ENCODE peak calls at places on chromosomes 16 and 17, in five cellular contexts. One of them, this sample, is unnamed.

GRCh38 chr17:18173740-18174139 is 9.9 kb upstream of the ALKBH5 start:
- DNase-seq in NCI-H226: no peak
- DNase-seq in activated T-helper 9 cell treated with anti-CD3 and anti-CD28 coated beads, Interleukin-2, amount 50 U/mL, for 16 hours: no peak
- DNase-seq in T47D: no peak
- DNase-seq in NCI-H460: no peak
- DNase-seq in this sample: no peak

GRCh38 chr17:36934759-36935630 is 2.3 kb upstream of the LHX1 start:
- DNase-seq in T47D: no peak
- DNase-seq in NCI-H460: no peak
- DNase-seq in NCI-H226: no peak
- DNase-seq in activated T-helper 9 cell treated with anti-CD3 and anti-CD28 coated beads, Interleukin-2, amount 50 U/mL, for 16 hours: no peak
- DNase-seq in this sample: no peak

GRCh38 chr16:15443753-15444152 is 9.4 kb downstream of the BMERB1 start:
- DNase-seq in activated T-helper 9 cell treated with anti-CD3 and anti-CD28 coated beads, Interleukin-2, amount 50 U/mL, for 16 hours: no peak
- DNase-seq in NCI-H460: no peak
- DNase-seq in T47D: no peak
- DNase-seq in NCI-H226: no peak
- DNase-seq in this sample: no peak

GRCh38 chr17:51439395-51440229 is 179.3 kb downstream of the UTP18 start:
- DNase-seq in NCI-H460: no peak
- DNase-seq in T47D: no peak
- DNase-seq in NCI-H226: no peak
- DNase-seq in activated T-helper 9 cell treated with anti-CD3 and anti-CD28 coated beads, Interleukin-2, amount 50 U/mL, for 16 hours: no peak
- DNase-seq in this sample: no peak

GRCh38 chr17:3037259-3037658 is 26.1 kb downstream of the OR1D5 start:
- DNase-seq in NCI-H226: no peak
- DNase-seq in activated T-helper 9 cell treated with anti-CD3 and anti-CD28 coated beads, Interleukin-2, amount 50 U/mL, for 16 hours: no peak
- DNase-seq in T47D: no peak
- DNase-seq in NCI-H460: no peak
- DNase-seq in this sample: no peak

GRCh38 chr16:78783570-78784079 is 684.2 kb downstream of the WWOX start:
- DNase-seq in NCI-H460: no peak
- DNase-seq in T47D: no peak
- DNase-seq in NCI-H226: no peak
- DNase-seq in activated T-helper 9 cell treated with anti-CD3 and anti-CD28 coated beads, Interleukin-2, amount 50 U/mL, for 16 hours: no peak
- DNase-seq in this sample: no peak

GRCh38 chr17:36506831-36507230 is 20.4 kb downstream of the ZNHIT3 start:
- DNase-seq in T47D: no peak
- DNase-seq in NCI-H460: no peak
- DNase-seq in activated T-helper 9 cell treated with anti-CD3 and anti-CD28 coated beads, Interleukin-2, amount 50 U/mL, for 16 hours: no peak
- DNase-seq in NCI-H226: no peak
- DNase-seq in this sample: no peak

GRCh38 chr16:12341966-12342365 is 365.4 kb downstream of the SNX29 start:
- DNase-seq in activated T-helper 9 cell treated with anti-CD3 and anti-CD28 coated beads, Interleukin-2, amount 50 U/mL, for 16 hours: no peak
- DNase-seq in NCI-H460: no peak
- DNase-seq in NCI-H226: no peak
- DNase-seq in T47D: no peak
- DNase-seq in this sample: no peak

GRCh38 chr17:57739402-57740224 is 5.5 kb downstream of the CCDC182 start:
- DNase-seq in T47D: no peak
- DNase-seq in activated T-helper 9 cell treated with anti-CD3 and anti-CD28 coated beads, Interleukin-2, amount 50 U/mL, for 16 hours: no peak
- DNase-seq in NCI-H226: peak
- DNase-seq in NCI-H460: no peak
- DNase-seq in this sample: no peak

GRCh38 chr17:76972046-76972641 is 103.9 kb downstream of the MGAT5B start:
- DNase-seq in T47D: no peak
- DNase-seq in NCI-H460: no peak
- DNase-seq in activated T-helper 9 cell treated with anti-CD3 and anti-CD28 coated beads, Interleukin-2, amount 50 U/mL, for 16 hours: no peak
- DNase-seq in NCI-H226: no peak
- DNase-seq in this sample: no peak

GRCh38 chr17:60231234-60231633 is 81.5 kb downstream of the CA4 start:
- DNase-seq in NCI-H226: peak
- DNase-seq in NCI-H460: peak
- DNase-seq in T47D: peak
- DNase-seq in activated T-helper 9 cell treated with anti-CD3 and anti-CD28 coated beads, Interleukin-2, amount 50 U/mL, for 16 hours: no peak
- DNase-seq in this sample: no peak

GRCh38 chr16:67100569-67101300 is 9.0 kb upstream of the PHAF1 start:
- DNase-seq in NCI-H226: no peak
- DNase-seq in activated T-helper 9 cell treated with anti-CD3 and anti-CD28 coated beads, Interleukin-2, amount 50 U/mL, for 16 hours: no peak
- DNase-seq in T47D: peak
- DNase-seq in NCI-H460: peak
- DNase-seq in this sample: no peak

GRCh38 chr17:15894913-15895658 is 49.8 kb upstream of the ADORA2B start:
- DNase-seq in T47D: no peak
- DNase-seq in activated T-helper 9 cell treated with anti-CD3 and anti-CD28 coated beads, Interleukin-2, amount 50 U/mL, for 16 hours: no peak
- DNase-seq in NCI-H226: no peak
- DNase-seq in NCI-H460: no peak
- DNase-seq in this sample: no peak

GRCh38 chr17:61294777-61295176 is 104.9 kb upstream of the TBX2 start:
- DNase-seq in NCI-H460: peak
- DNase-seq in NCI-H226: no peak
- DNase-seq in activated T-helper 9 cell treated with anti-CD3 and anti-CD28 coated beads, Interleukin-2, amount 50 U/mL, for 16 hours: no peak
- DNase-seq in T47D: no peak
- DNase-seq in this sample: no peak

GRCh38 chr17:72381597-72382397 is 261.0 kb downstream of the SOX9 start:
- DNase-seq in NCI-H226: no peak
- DNase-seq in activated T-helper 9 cell treated with anti-CD3 and anti-CD28 coated beads, Interleukin-2, amount 50 U/mL, for 16 hours: no peak
- DNase-seq in NCI-H460: no peak
- DNase-seq in T47D: no peak
- DNase-seq in this sample: no peak

GRCh38 chr17:82822281-82822680 is 17.5 kb downstream of the ZNF750 start:
- DNase-seq in T47D: no peak
- DNase-seq in NCI-H460: no peak
- DNase-seq in NCI-H226: no peak
- DNase-seq in activated T-helper 9 cell treated with anti-CD3 and anti-CD28 coated beads, Interleukin-2, amount 50 U/mL, for 16 hours: no peak
- DNase-seq in this sample: no peak

GRCh38 chr16:69520800-69521602 is 44.8 kb upstream of the NFAT5 start:
- DNase-seq in NCI-H226: no peak
- DNase-seq in NCI-H460: no peak
- DNase-seq in T47D: no peak
- DNase-seq in activated T-helper 9 cell treated with anti-CD3 and anti-CD28 coated beads, Interleukin-2, amount 50 U/mL, for 16 hours: no peak
- DNase-seq in this sample: no peak

GRCh38 chr17:17782425-17783120 is 54.2 kb downstream of the SREBF1 start:
- DNase-seq in NCI-H460: no peak
- DNase-seq in NCI-H226: no peak
- DNase-seq in T47D: no peak
- DNase-seq in activated T-helper 9 cell treated with anti-CD3 and anti-CD28 coated beads, Interleukin-2, amount 50 U/mL, for 16 hours: no peak
- DNase-seq in this sample: no peak

GRCh38 chr17:50955667-50956120 is 89.5 kb upstream of the TOB1 start:
- DNase-seq in T47D: no peak
- DNase-seq in activated T-helper 9 cell treated with anti-CD3 and anti-CD28 coated beads, Interleukin-2, amount 50 U/mL, for 16 hours: no peak
- DNase-seq in NCI-H460: no peak
- DNase-seq in NCI-H226: no peak
- DNase-seq in this sample: no peak

GRCh38 chr16:84741351-84741791 is 41.6 kb downstream of the USP10 start:
- DNase-seq in NCI-H226: no peak
- DNase-seq in activated T-helper 9 cell treated with anti-CD3 and anti-CD28 coated beads, Interleukin-2, amount 50 U/mL, for 16 hours: no peak
- DNase-seq in NCI-H460: no peak
- DNase-seq in T47D: no peak
- DNase-seq in this sample: no peak

GRCh38 chr17:1029196-1029911 is 32.4 kb downstream of the TIMM22 start:
- DNase-seq in activated T-helper 9 cell treated with anti-CD3 and anti-CD28 coated beads, Interleukin-2, amount 50 U/mL, for 16 hours: no peak
- DNase-seq in T47D: no peak
- DNase-seq in NCI-H460: no peak
- DNase-seq in NCI-H226: no peak
- DNase-seq in this sample: no peak

GRCh38 chr17:65170839-65171238 is 33.7 kb downstream of the RGS9 start:
- DNase-seq in activated T-helper 9 cell treated with anti-CD3 and anti-CD28 coated beads, Interleukin-2, amount 50 U/mL, for 16 hours: no peak
- DNase-seq in NCI-H460: no peak
- DNase-seq in NCI-H226: no peak
- DNase-seq in T47D: no peak
- DNase-seq in this sample: no peak

GRCh38 chr17:80926601-80927250 is 64.9 kb upstream of the CHMP6 start:
- DNase-seq in T47D: no peak
- DNase-seq in activated T-helper 9 cell treated with anti-CD3 and anti-CD28 coated beads, Interleukin-2, amount 50 U/mL, for 16 hours: no peak
- DNase-seq in NCI-H226: no peak
- DNase-seq in NCI-H460: no peak
- DNase-seq in this sample: no peak

GRCh38 chr17:62860962-62861873 is 53.1 kb upstream of the MARCHF10 start:
- DNase-seq in NCI-H226: no peak
- DNase-seq in activated T-helper 9 cell treated with anti-CD3 and anti-CD28 coated beads, Interleukin-2, amount 50 U/mL, for 16 hours: no peak
- DNase-seq in T47D: no peak
- DNase-seq in NCI-H460: no peak
- DNase-seq in this sample: no peak